ENCODE peak calls at places on chromosomes 1 and 21, in nine cellular contexts. R, G, K, C, E, M, D, I and P are unnamed samples.

GRCh38 chr1:9723068-9723805 is 71.7 kb downstream of the PIK3CD start:
- DNase-seq in C (no peak), G (no peak), D (no peak), R (peak; percentile 2), M (no peak), E (no peak), K (no peak), I (no peak), P (no peak)

GRCh38 chr1:61132176-61133047 is 50.1 kb downstream of the NFIA start:
- DNase-seq in G (no peak), E (no peak), I (no peak), R (peak; percentile 54), K (peak; percentile 19), C (no peak), M (peak; percentile 30), D (no peak), P (no peak)

GRCh38 chr1:25081496-25081895 is 150.8 kb downstream of the SYF2 start:
- DNase-seq in I (no peak), K (no peak), C (peak; percentile 12), E (no peak), D (no peak), R (no peak), M (no peak), G (no peak), P (no peak)

GRCh38 chr1:202275061-202275770 is 66.5 kb downstream of the UBE2T start:
- DNase-seq in R (no peak), C (peak; percentile 18), D (no peak), G (no peak), I (no peak), K (no peak), E (no peak), M (no peak), P (no peak)

GRCh38 chr1:209512821-209513220 is 70.7 kb upstream of the CAMK1G start:
- DNase-seq in G (no peak), R (no peak), C (no peak), K (no peak), E (no peak), M (no peak), D (no peak), I (no peak), P (no peak)

GRCh38 chr1:117586747-117587478 is 18.9 kb upstream of the TENT5C start:
- DNase-seq in K (no peak), E (peak; percentile 8), I (no peak), R (no peak), C (peak; percentile 36), M (no peak), G (no peak), D (no peak), P (no peak)

GRCh38 chr1:72526926-72527325 is 244.6 kb upstream of the NEGR1 start:
- DNase-seq in I (no peak), M (peak; percentile 54), E (no peak), K (no peak), C (no peak), G (no peak), R (no peak), D (no peak), P (no peak)

GRCh38 chr1:41810446-41810845 is 108.3 kb downstream of the HIVEP3 start:
- DNase-seq in D (no peak), R (peak; percentile 67), G (no peak), C (no peak), E (peak; percentile 33), K (no peak), M (peak; percentile 27), I (peak; percentile 21), P (no peak)

GRCh38 chr1:171127481-171127880 is 36.8 kb downstream of the FMO3 start:
- DNase-seq in G (no peak), M (peak; percentile 9), C (no peak), R (no peak), D (no peak), I (no peak), K (no peak), E (peak; percentile 63), P (peak; percentile 60)

GRCh38 chr1:162635418-162635817 is 3.2 kb downstream of the DDR2 start:
- DNase-seq in I (no peak), M (no peak), R (no peak), D (no peak), E (no peak), G (no peak), C (no peak), K (no peak), P (no peak)

GRCh38 chr1:162632234-162632666 is at the start of gene DDR2:
- DNase-seq in E (peak; percentile 96), K (peak; percentile 85), M (no peak), I (peak; percentile 40), R (peak; percentile 80), C (no peak), D (peak; percentile 89), G (peak; percentile 21), P (peak; percentile 89)

GRCh38 chr1:162631546-162632233 is 574 bp upstream of the DDR2 start:
- DNase-seq in M (no peak), C (no peak), G (no peak), E (peak; percentile 79), D (peak; percentile 59), K (peak; percentile 26), R (peak; percentile 49), I (no peak), P (no peak)

GRCh38 chr1:162633327-162633762 is 1.1 kb downstream of the DDR2 start:
- DNase-seq in I (no peak), D (peak; percentile 43), C (no peak), G (no peak), R (peak; percentile 17), K (no peak), M (no peak), E (no peak), P (no peak)

DNA sequence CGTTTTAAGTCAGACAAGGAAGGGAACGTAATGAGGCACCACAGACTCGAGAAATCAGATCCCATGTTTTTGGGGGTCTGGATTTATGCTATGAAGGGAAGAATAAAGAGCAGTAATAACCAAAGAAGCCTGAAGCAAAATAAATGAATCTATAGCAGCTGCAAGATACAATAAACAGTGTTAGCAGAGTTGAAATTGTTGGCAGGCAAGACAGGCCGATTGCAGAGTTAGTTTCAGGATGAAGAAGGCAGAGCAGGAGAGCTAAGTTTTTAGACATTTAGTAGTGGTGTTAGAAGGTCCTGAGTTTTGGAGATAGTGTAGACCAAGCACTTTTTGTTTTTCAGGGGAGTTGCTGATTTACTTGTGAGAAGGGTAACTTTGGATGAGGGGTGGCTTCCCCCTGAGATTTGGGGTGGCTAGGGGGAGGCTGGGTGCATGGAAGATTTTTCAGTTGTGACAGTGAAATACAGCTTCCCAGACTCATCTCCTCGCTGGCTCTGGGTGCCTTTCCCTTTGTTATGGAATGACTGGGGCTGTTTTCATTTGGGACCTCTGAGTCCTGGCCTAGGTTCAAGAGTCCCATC is 571 bp downstream of the DDR2 start:
- DNase-seq in M (no peak), R (peak; percentile 12), G (no peak), I (no peak), D (no peak), C (no peak), E (no peak), K (peak; percentile 24), P (no peak)
- H3K4me3 ChIP-seq in M (peak overlapping the region; percentile 43), R (peak overlapping the region; percentile 5), G (no peak overlapping the region), I (no peak overlapping the region), D (peak overlapping the region; percentile 58), C (peak overlapping the region; percentile 34), E (peak overlapping the region; percentile 79), K (peak overlapping the region; percentile 65), P (peak overlapping the region; percentile 74)

GRCh38 chr21:42939581-42940413 is 14.4 kb upstream of the ERVH48-1 start:
- DNase-seq in C (peak; percentile 23), D (peak; percentile 88), K (peak; percentile 76), M (peak; percentile 97), G (peak; percentile 90), R (peak; percentile 83), E (peak; percentile 94), I (peak; percentile 84), P (peak; percentile 96)
- H3K4me3 ChIP-seq in C (no peak overlapping the region), D (no peak overlapping the region), K (no peak overlapping the region), M (no peak overlapping the region), G (no peak overlapping the region), R (no peak overlapping the region), E (peak overlapping the region; percentile 55), I (no peak overlapping the region), P (peak overlapping the region; percentile 41)

DNA sequence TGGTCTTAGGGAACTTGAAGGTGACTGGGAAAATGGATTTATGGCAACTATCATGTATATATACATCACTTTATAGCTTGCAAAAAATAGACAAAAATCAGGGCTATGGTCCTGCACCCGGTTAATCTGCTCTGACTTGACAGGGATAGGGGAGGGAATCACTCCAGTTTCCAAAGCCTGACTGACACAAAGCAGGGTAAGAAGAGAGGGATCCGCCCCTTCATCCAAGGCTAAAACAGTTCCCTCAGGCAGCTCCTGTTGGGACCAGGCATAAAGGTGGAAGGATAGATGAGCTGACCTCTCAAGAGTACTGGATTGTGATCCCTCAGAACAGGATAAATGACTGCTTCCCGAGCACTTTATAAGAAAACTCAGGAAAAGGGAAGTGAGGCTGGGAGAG is 1.4 kb downstream of the PBXIP1 start:
- DNase-seq in C (no peak), K (no peak), D (no peak), E (no peak), R (no peak), I (no peak), M (no peak), G (no peak), P (no peak)
- H3K4me3 ChIP-seq in C (peak overlapping the region; percentile 61), K (no peak overlapping the region), D (peak overlapping the region; percentile 55), E (peak overlapping the region; percentile 91), R (no peak overlapping the region), I (no peak overlapping the region), M (no peak overlapping the region), G (no peak overlapping the region), P (no peak overlapping the region)

GRCh38 chr21:41086551-41086950 is 81.4 kb upstream of the BACE2 start:
- DNase-seq in D (no peak), R (no peak), I (no peak), C (no peak), G (no peak), K (no peak), M (no peak), E (no peak), P (no peak)

GRCh38 chr21:41091561-41091960 is 76.4 kb upstream of the BACE2 start:
- DNase-seq in G (no peak), D (no peak), C (no peak), I (no peak), M (no peak), E (no peak), K (no peak), R (no peak), P (no peak)

GRCh38 chr21:41095983-41096382 is 72.0 kb upstream of the BACE2 start:
- DNase-seq in M (no peak), D (no peak), R (no peak), G (no peak), I (no peak), K (peak; percentile 39), C (no peak), E (no peak), P (no peak)

DNA sequence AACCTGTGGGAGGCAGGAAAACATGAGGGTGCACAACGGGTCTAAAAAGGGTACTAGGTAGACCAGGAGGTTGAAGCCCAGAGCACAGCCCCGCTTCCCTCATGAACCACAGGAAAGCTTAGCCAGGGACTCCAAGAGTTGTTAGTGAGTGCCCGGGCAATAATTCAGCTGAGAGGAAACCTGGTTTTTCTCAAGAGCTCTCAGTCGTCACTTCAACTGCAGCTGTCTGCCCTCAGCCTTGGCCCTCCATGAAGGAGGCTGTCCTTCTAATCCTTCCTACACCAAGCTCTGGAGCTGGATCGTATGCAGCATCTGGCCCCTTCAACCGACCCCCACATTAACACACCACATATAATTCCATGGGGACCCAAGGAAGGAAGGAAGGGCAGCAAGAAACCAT is 77.0 kb upstream of the BACE2 start:
- DNase-seq in M (no peak), R (no peak), C (no peak), E (no peak), D (no peak), I (no peak), G (no peak), K (no peak), P (no peak)
- H3K4me3 ChIP-seq in M (no peak overlapping the region), R (no peak overlapping the region), C (no peak overlapping the region), E (no peak overlapping the region), D (no peak overlapping the region), I (no peak overlapping the region), G (no peak overlapping the region), K (no peak overlapping the region), P (no peak overlapping the region)

GRCh38 chr21:45455321-45456013 is 50.5 kb downstream of the COL18A1 start:
- DNase-seq in D (no peak), M (peak; percentile 49), G (peak; percentile 48), K (peak; percentile 70), I (peak; percentile 50), C (peak; percentile 72), E (no peak), R (no peak), P (no peak)
- H3K4me3 ChIP-seq in D (peak overlapping the region; percentile 55), M (no peak overlapping the region), G (no peak overlapping the region), K (peak overlapping the region; percentile 13), I (no peak overlapping the region), C (peak overlapping the region; percentile 42), E (no peak overlapping the region), R (no peak overlapping the region), P (no peak overlapping the region)